ENCODE peak calls at places on chromosome 11, in eight cellular contexts. P, K, W, L, C, Q, X and U are unnamed samples.

GRCh38 chr11:763073-763463 is 14.2 kb downstream of the GATD1 start:
- DNase-seq in K (no peak), L (no peak), X (peak), Q (no peak), C (peak), W (no peak), P (no peak), U (no peak)

GRCh38 chr11:23252426-23252825 is 392.2 kb upstream of the CCDC179 start:
- DNase-seq in W (peak), P (no peak), C (peak), K (no peak), Q (no peak), X (no peak), L (no peak), U (no peak)

GRCh38 chr11:27401760-27402316 is 38.8 kb upstream of the CCDC34 start:
- DNase-seq in W (no peak), Q (no peak), P (no peak), X (peak), K (no peak), C (peak), L (no peak), U (no peak)

GRCh38 chr11:1829039-1829820 is 5.6 kb upstream of the SYT8 start:
- DNase-seq in L (peak), Q (no peak), W (peak), X (peak), C (peak), K (peak), P (no peak), U (no peak)

GRCh38 chr11:126403039-126403438 is 47.6 kb downstream of the ST3GAL4 start:
- DNase-seq in W (peak), K (no peak), P (no peak), X (peak), Q (no peak), L (no peak), C (peak), U (no peak)

GRCh38 chr11:8800498-8801110 is 110.4 kb upstream of the AKIP1 start:
- DNase-seq in L (no peak), Q (no peak), X (no peak), W (no peak), K (no peak), P (no peak), C (no peak), U (no peak)

GRCh38 chr11:12581923-12582322 is 92.3 kb upstream of the TEAD1 start:
- DNase-seq in C (peak), K (peak), Q (no peak), X (peak), W (peak), L (no peak), P (no peak), U (peak)

GRCh38 chr11:131522851-131523250 is 152.4 kb downstream of the NTM start:
- DNase-seq in P (no peak), Q (no peak), X (no peak), C (no peak), L (no peak), K (no peak), W (peak), U (no peak)

GRCh38 chr11:92477686-92478085 is 253.1 kb downstream of the FAT3 start:
- DNase-seq in L (no peak), W (no peak), Q (no peak), C (no peak), X (no peak), K (no peak), P (no peak), U (no peak)

GRCh38 chr11:70445091-70445490 is 46.8 kb downstream of the CTTN start:
- DNase-seq in X (no peak), Q (no peak), W (no peak), L (no peak), P (no peak), C (no peak), K (no peak), U (no peak)

GRCh38 chr11:91446267-91446666 is 778.4 kb upstream of the FAT3 start:
- DNase-seq in L (no peak), X (no peak), W (peak), C (no peak), P (no peak), Q (no peak), K (no peak), U (no peak)

GRCh38 chr11:33475999-33476398 is 218.8 kb downstream of the HIPK3 start:
- DNase-seq in K (peak), Q (no peak), W (peak), C (peak), X (no peak), P (no peak), L (no peak), U (peak)

GRCh38 chr11:104529916-104530315 is 366.0 kb upstream of the PDGFD start:
- DNase-seq in L (no peak), X (no peak), P (no peak), K (no peak), W (peak), C (no peak), Q (no peak), U (no peak)

GRCh38 chr11:117985953-117986887 is at the start of gene IL10RA:
- DNase-seq in Q (peak), X (peak), K (peak), C (no peak), L (peak), P (peak), W (no peak), U (peak)

GRCh38 chr11:21969841-21970240 is 223.0 kb upstream of the ANO5 start:
- DNase-seq in W (no peak), K (no peak), P (no peak), L (no peak), X (no peak), Q (no peak), C (no peak), U (no peak)

GRCh38 chr11:69891421-69892236 is 72.4 kb upstream of the FGF3 start:
- DNase-seq in Q (no peak), K (no peak), C (peak), X (no peak), W (no peak), P (no peak), L (no peak), U (no peak)

GRCh38 chr11:71241721-71242259 is 10.6 kb downstream of the SHANK2 start:
- DNase-seq in L (no peak), K (no peak), P (no peak), W (no peak), X (no peak), Q (no peak), C (no peak), U (no peak)

GRCh38 chr11:44531116-44531504 is 34.4 kb upstream of the CD82 start:
- DNase-seq in W (no peak), C (no peak), X (no peak), K (no peak), L (peak), P (no peak), Q (no peak), U (no peak)

GRCh38 chr11:92870241-92870826 is 99.1 kb upstream of the MTNR1B start:
- DNase-seq in L (no peak), C (no peak), P (no peak), W (peak), Q (no peak), K (no peak), X (no peak), U (no peak)

GRCh38 chr11:1083621-1084551 is 9.2 kb downstream of the MUC2 start:
- DNase-seq in Q (no peak), P (no peak), W (no peak), X (no peak), L (peak), K (no peak), C (no peak), U (no peak)

GRCh38 chr11:64233913-64234839 is at the start of gene VEGFB:
- DNase-seq in K (peak), X (peak), W (peak), L (peak), C (peak), Q (peak), P (peak), U (peak)

GRCh38 chr11:27501102-27501501 is 5.5 kb downstream of the LIN7C start:
- DNase-seq in C (no peak), X (no peak), K (no peak), L (no peak), Q (no peak), P (no peak), W (no peak), U (no peak)

GRCh38 chr11:70544067-70544773 is 145.9 kb downstream of the CTTN start:
- DNase-seq in X (no peak), C (no peak), K (no peak), Q (no peak), W (no peak), L (no peak), P (no peak), U (no peak)

GRCh38 chr11:66008468-66009101 is 3.2 kb upstream of the CST6 start:
- DNase-seq in Q (no peak), W (peak), P (no peak), X (peak), K (no peak), L (no peak), C (peak), U (no peak)

GRCh38 chr11:32400670-32401369 is 34.5 kb downstream of the WT1 start:
- DNase-seq in X (no peak), P (no peak), Q (no peak), K (peak), W (no peak), L (no peak), C (no peak), U (no peak)